ENCODE peak calls at places on chromosomes 11 and 22, in six cellular contexts. One of them, this sample, is unnamed.

GRCh38 chr22:48553694-48554308 is 1273.9 kb downstream of the BRD1 start:
- DNase-seq in left ventricle myocardium inferior: no peak
- DNase-seq in fibroblast of lung: no peak
- DNase-seq in neuronal stem cell: no peak
- DNase-seq in right lobe of liver: no peak
- DNase-seq in CD8-positive, alpha-beta T cell: no peak
- DNase-seq in this sample: no peak

GRCh38 chr11:110059706-110060430 is 33.3 kb upstream of the ZC3H12C start:
- DNase-seq in left ventricle myocardium inferior: no peak
- DNase-seq in fibroblast of lung: peak; percentile 49
- DNase-seq in neuronal stem cell: no peak
- DNase-seq in right lobe of liver: no peak
- DNase-seq in CD8-positive, alpha-beta T cell: no peak
- DNase-seq in this sample: no peak

GRCh38 chr11:79864882-79865281 is 424.1 kb upstream of the TENM4 start:
- DNase-seq in left ventricle myocardium inferior: no peak
- DNase-seq in fibroblast of lung: no peak
- DNase-seq in neuronal stem cell: no peak
- DNase-seq in right lobe of liver: no peak
- DNase-seq in CD8-positive, alpha-beta T cell: no peak
- DNase-seq in this sample: no peak

GRCh38 chr22:45999379-45999971 is 22.5 kb upstream of the WNT7B start:
- DNase-seq in left ventricle myocardium inferior: peak; percentile 11
- DNase-seq in fibroblast of lung: no peak
- DNase-seq in neuronal stem cell: no peak
- DNase-seq in right lobe of liver: no peak
- DNase-seq in CD8-positive, alpha-beta T cell: no peak
- DNase-seq in this sample: no peak

GRCh38 chr22:45585437-45585755 is 82.7 kb downstream of the FBLN1 start:
- DNase-seq in left ventricle myocardium inferior: no peak
- DNase-seq in fibroblast of lung: peak; percentile 66
- DNase-seq in neuronal stem cell: no peak
- DNase-seq in right lobe of liver: no peak
- DNase-seq in CD8-positive, alpha-beta T cell: no peak
- DNase-seq in this sample: no peak

GRCh38 chr11:93741094-93741881 is at the start of the genes C11orf54 and TAF1D:
- DNase-seq in left ventricle myocardium inferior: peak; percentile 97
- DNase-seq in fibroblast of lung: peak; percentile 98
- DNase-seq in neuronal stem cell: peak; percentile 97
- DNase-seq in right lobe of liver: peak; percentile 99
- DNase-seq in CD8-positive, alpha-beta T cell: peak; percentile 96
- DNase-seq in this sample: peak; percentile 95

GRCh38 chr22:24390156-24390555 is 37.2 kb upstream of the ADORA2A start:
- DNase-seq in left ventricle myocardium inferior: no peak
- DNase-seq in fibroblast of lung: no peak
- DNase-seq in neuronal stem cell: no peak
- DNase-seq in right lobe of liver: no peak
- DNase-seq in CD8-positive, alpha-beta T cell: no peak
- DNase-seq in this sample: no peak

GRCh38 chr11:99818991-99819390 is 798.2 kb downstream of the CNTN5 start:
- DNase-seq in left ventricle myocardium inferior: no peak
- DNase-seq in fibroblast of lung: no peak
- DNase-seq in neuronal stem cell: no peak
- DNase-seq in right lobe of liver: no peak
- DNase-seq in CD8-positive, alpha-beta T cell: no peak
- DNase-seq in this sample: no peak

GRCh38 chr11:15920856-15921629 is 435.3 kb downstream of the SOX6 start:
- DNase-seq in left ventricle myocardium inferior: peak; percentile 46
- DNase-seq in fibroblast of lung: no peak
- DNase-seq in neuronal stem cell: no peak
- DNase-seq in right lobe of liver: peak; percentile 36
- DNase-seq in CD8-positive, alpha-beta T cell: no peak
- DNase-seq in this sample: no peak

GRCh38 chr11:10918698-10919097 is 60.8 kb upstream of the ZBED5 start:
- DNase-seq in left ventricle myocardium inferior: no peak
- DNase-seq in fibroblast of lung: no peak
- DNase-seq in neuronal stem cell: no peak
- DNase-seq in right lobe of liver: no peak
- DNase-seq in CD8-positive, alpha-beta T cell: no peak
- DNase-seq in this sample: no peak

GRCh38 chr11:11043676-11044075 is 185.8 kb upstream of the ZBED5 start:
- DNase-seq in left ventricle myocardium inferior: no peak
- DNase-seq in fibroblast of lung: no peak
- DNase-seq in neuronal stem cell: no peak
- DNase-seq in right lobe of liver: no peak
- DNase-seq in CD8-positive, alpha-beta T cell: no peak
- DNase-seq in this sample: no peak

GRCh38 chr11:17986007-17986710 is 26.7 kb downstream of the SERGEF start:
- DNase-seq in left ventricle myocardium inferior: peak; percentile 28
- DNase-seq in fibroblast of lung: peak; percentile 88
- DNase-seq in neuronal stem cell: no peak
- DNase-seq in right lobe of liver: no peak
- DNase-seq in CD8-positive, alpha-beta T cell: no peak
- DNase-seq in this sample: peak; percentile 20

GRCh38 chr11:116601734-116602636 is 170.8 kb downstream of the BUD13 start:
- DNase-seq in left ventricle myocardium inferior: no peak
- DNase-seq in fibroblast of lung: no peak
- DNase-seq in neuronal stem cell: no peak
- DNase-seq in right lobe of liver: no peak
- DNase-seq in CD8-positive, alpha-beta T cell: no peak
- DNase-seq in this sample: no peak

GRCh38 chr11:76694664-76695063 is 24.1 kb upstream of the LRRC32 start:
- DNase-seq in left ventricle myocardium inferior: no peak
- DNase-seq in fibroblast of lung: peak; percentile 84
- DNase-seq in neuronal stem cell: no peak
- DNase-seq in right lobe of liver: no peak
- DNase-seq in CD8-positive, alpha-beta T cell: no peak
- DNase-seq in this sample: peak; percentile 34

GRCh38 chr11:63667993-63668392 is 3.2 kb downstream of the ATL3 start:
- DNase-seq in left ventricle myocardium inferior: no peak
- DNase-seq in fibroblast of lung: peak; percentile 96
- DNase-seq in neuronal stem cell: no peak
- DNase-seq in right lobe of liver: no peak
- DNase-seq in CD8-positive, alpha-beta T cell: no peak
- DNase-seq in this sample: no peak

GRCh38 chr11:77421041-77421723 is 52.7 kb downstream of the PAK1 start:
- DNase-seq in left ventricle myocardium inferior: no peak
- DNase-seq in fibroblast of lung: no peak
- DNase-seq in neuronal stem cell: no peak
- DNase-seq in right lobe of liver: no peak
- DNase-seq in CD8-positive, alpha-beta T cell: no peak
- DNase-seq in this sample: no peak

GRCh38 chr22:50485221-50486131 is 1.2 kb upstream of the MIOX start:
- DNase-seq in left ventricle myocardium inferior: no peak
- DNase-seq in fibroblast of lung: no peak
- DNase-seq in neuronal stem cell: no peak
- DNase-seq in right lobe of liver: peak; percentile 79
- DNase-seq in CD8-positive, alpha-beta T cell: no peak
- DNase-seq in this sample: peak; percentile 66

GRCh38 chr22:44019416-44019815 is 4.7 kb upstream of the PARVB start:
- DNase-seq in left ventricle myocardium inferior: no peak
- DNase-seq in fibroblast of lung: no peak
- DNase-seq in neuronal stem cell: no peak
- DNase-seq in right lobe of liver: no peak
- DNase-seq in CD8-positive, alpha-beta T cell: no peak
- DNase-seq in this sample: no peak

GRCh38 chr22:44801476-44801875 is 49.1 kb downstream of the ARHGAP8 start:
- DNase-seq in left ventricle myocardium inferior: no peak
- DNase-seq in fibroblast of lung: no peak
- DNase-seq in neuronal stem cell: no peak
- DNase-seq in right lobe of liver: no peak
- DNase-seq in CD8-positive, alpha-beta T cell: no peak
- DNase-seq in this sample: peak; percentile 66

GRCh38 chr22:32587449-32587848 is 112.8 kb downstream of the FBXO7 start:
- DNase-seq in left ventricle myocardium inferior: no peak
- DNase-seq in fibroblast of lung: no peak
- DNase-seq in neuronal stem cell: no peak
- DNase-seq in right lobe of liver: no peak
- DNase-seq in CD8-positive, alpha-beta T cell: no peak
- DNase-seq in this sample: no peak

GRCh38 chr11:34044664-34045485 is 6.7 kb upstream of the CAPRIN1 start:
- DNase-seq in left ventricle myocardium inferior: no peak
- DNase-seq in fibroblast of lung: peak; percentile 83
- DNase-seq in neuronal stem cell: no peak
- DNase-seq in right lobe of liver: no peak
- DNase-seq in CD8-positive, alpha-beta T cell: no peak
- DNase-seq in this sample: peak; percentile 70

GRCh38 chr11:108931168-108931567 is 266.3 kb downstream of the DDX10 start:
- DNase-seq in left ventricle myocardium inferior: no peak
- DNase-seq in fibroblast of lung: peak; percentile 53
- DNase-seq in neuronal stem cell: no peak
- DNase-seq in right lobe of liver: no peak
- DNase-seq in CD8-positive, alpha-beta T cell: no peak
- DNase-seq in this sample: no peak

GRCh38 chr11:21514298-21514697 is 678.6 kb upstream of the ANO5 start:
- DNase-seq in left ventricle myocardium inferior: no peak
- DNase-seq in fibroblast of lung: no peak
- DNase-seq in neuronal stem cell: no peak
- DNase-seq in right lobe of liver: no peak
- DNase-seq in CD8-positive, alpha-beta T cell: no peak
- DNase-seq in this sample: no peak

GRCh38 chr22:27996529-27996925 is 77.5 kb upstream of the PITPNB start:
- DNase-seq in left ventricle myocardium inferior: no peak
- DNase-seq in fibroblast of lung: no peak
- DNase-seq in neuronal stem cell: no peak
- DNase-seq in right lobe of liver: no peak
- DNase-seq in CD8-positive, alpha-beta T cell: no peak
- DNase-seq in this sample: no peak

GRCh38 chr11:47187723-47188122 is 1.5 kb upstream of the PACSIN3 start:
- DNase-seq in left ventricle myocardium inferior: no peak
- DNase-seq in fibroblast of lung: no peak
- DNase-seq in neuronal stem cell: no peak
- DNase-seq in right lobe of liver: no peak
- DNase-seq in CD8-positive, alpha-beta T cell: no peak
- DNase-seq in this sample: no peak

GRCh38 chr11:75667831-75668507 is 869 bp downstream of the MAP6 start:
- DNase-seq in left ventricle myocardium inferior: peak; percentile 58
- DNase-seq in fibroblast of lung: peak; percentile 23
- DNase-seq in neuronal stem cell: peak; percentile 80
- DNase-seq in right lobe of liver: peak; percentile 58
- DNase-seq in CD8-positive, alpha-beta T cell: peak; percentile 13
- DNase-seq in this sample: peak; percentile 43

GRCh38 chr11:126100681-126101080 is 38.0 kb upstream of the CDON start:
- DNase-seq in left ventricle myocardium inferior: no peak
- DNase-seq in fibroblast of lung: no peak
- DNase-seq in neuronal stem cell: no peak
- DNase-seq in right lobe of liver: no peak
- DNase-seq in CD8-positive, alpha-beta T cell: no peak
- DNase-seq in this sample: peak; percentile 66

GRCh38 chr11:125165664-125166346 is 1.3 kb downstream of the PKNOX2 start:
- DNase-seq in left ventricle myocardium inferior: no peak
- DNase-seq in fibroblast of lung: peak; percentile 41
- DNase-seq in neuronal stem cell: no peak
- DNase-seq in right lobe of liver: no peak
- DNase-seq in CD8-positive, alpha-beta T cell: no peak
- DNase-seq in this sample: peak; percentile 14

GRCh38 chr22:42338502-42338901 is 68.0 kb upstream of the TCF20 start:
- DNase-seq in left ventricle myocardium inferior: no peak
- DNase-seq in fibroblast of lung: no peak
- DNase-seq in neuronal stem cell: no peak
- DNase-seq in right lobe of liver: no peak
- DNase-seq in CD8-positive, alpha-beta T cell: no peak
- DNase-seq in this sample: no peak

GRCh38 chr11:57539342-57539741 is 1.9 kb downstream of the SMTNL1 start:
- DNase-seq in left ventricle myocardium inferior: no peak
- DNase-seq in fibroblast of lung: no peak
- DNase-seq in neuronal stem cell: no peak
- DNase-seq in right lobe of liver: no peak
- DNase-seq in CD8-positive, alpha-beta T cell: no peak
- DNase-seq in this sample: no peak

GRCh38 chr11:88478136-88478785 is 140.7 kb upstream of the CTSC start:
- DNase-seq in left ventricle myocardium inferior: no peak
- DNase-seq in fibroblast of lung: no peak
- DNase-seq in neuronal stem cell: no peak
- DNase-seq in right lobe of liver: no peak
- DNase-seq in CD8-positive, alpha-beta T cell: no peak
- DNase-seq in this sample: no peak

GRCh38 chr11:37857726-37858125 is 1259.7 kb upstream of the RAG2 start:
- DNase-seq in left ventricle myocardium inferior: no peak
- DNase-seq in fibroblast of lung: no peak
- DNase-seq in neuronal stem cell: no peak
- DNase-seq in right lobe of liver: no peak
- DNase-seq in CD8-positive, alpha-beta T cell: no peak
- DNase-seq in this sample: no peak

GRCh38 chr11:75325713-75326438 is 25.6 kb downstream of the ARRB1 start:
- DNase-seq in left ventricle myocardium inferior: peak; percentile 70
- DNase-seq in fibroblast of lung: peak; percentile 93
- DNase-seq in neuronal stem cell: no peak
- DNase-seq in right lobe of liver: no peak
- DNase-seq in CD8-positive, alpha-beta T cell: peak; percentile 16
- DNase-seq in this sample: peak; percentile 52

GRCh38 chr22:20239063-20239950 is 28.8 kb downstream of the RTN4R start:
- DNase-seq in left ventricle myocardium inferior: peak; percentile 52
- DNase-seq in fibroblast of lung: no peak
- DNase-seq in neuronal stem cell: no peak
- DNase-seq in right lobe of liver: no peak
- DNase-seq in CD8-positive, alpha-beta T cell: peak; percentile 26
- DNase-seq in this sample: peak; percentile 69
- H3K4me3 ChIP-seq in left ventricle myocardium inferior: peak overlapping the region; percentile 49
- H3K4me3 ChIP-seq in fibroblast of lung: no peak overlapping the region
- H3K4me3 ChIP-seq in neuronal stem cell: no peak overlapping the region
- H3K4me3 ChIP-seq in right lobe of liver: no peak overlapping the region
- H3K4me3 ChIP-seq in CD8-positive, alpha-beta T cell: no peak overlapping the region
- H3K4me3 ChIP-seq in this sample: peak overlapping the region; percentile 26

DNA sequence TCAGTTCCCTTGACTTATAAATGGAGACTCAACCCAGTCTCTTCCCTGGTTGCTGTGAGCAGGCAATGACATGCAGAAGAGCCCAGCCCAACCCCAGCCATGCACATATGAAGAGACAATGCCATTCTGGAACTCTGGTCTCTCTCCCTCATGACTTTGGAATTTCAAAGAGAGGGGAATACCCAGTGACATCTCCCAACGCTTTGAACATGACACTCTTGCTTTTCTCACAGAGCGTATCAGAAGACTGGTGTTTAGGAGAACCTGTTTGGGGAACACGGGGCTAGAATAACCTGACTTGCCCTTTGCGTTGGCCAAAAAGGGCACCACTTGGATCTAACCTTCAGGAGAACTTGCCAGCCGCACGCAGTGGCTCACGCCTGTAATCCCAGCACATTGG is 12.9 kb downstream of the RANGAP1 start:
- DNase-seq in left ventricle myocardium inferior: no peak
- DNase-seq in fibroblast of lung: no peak
- DNase-seq in neuronal stem cell: no peak
- DNase-seq in right lobe of liver: no peak
- DNase-seq in CD8-positive, alpha-beta T cell: no peak
- DNase-seq in this sample: no peak
- H3K27ac ChIP-seq in left ventricle myocardium inferior: no peak overlapping the region
- H3K27ac ChIP-seq in fibroblast of lung: no peak overlapping the region
- H3K27ac ChIP-seq in neuronal stem cell: no peak overlapping the region
- H3K27ac ChIP-seq in right lobe of liver: no peak overlapping the region
- H3K27ac ChIP-seq in CD8-positive, alpha-beta T cell: no peak overlapping the region
- H3K27ac ChIP-seq in this sample: no peak overlapping the region

GRCh38 chr11:70826950-70827349 is 425.4 kb downstream of the SHANK2 start:
- DNase-seq in left ventricle myocardium inferior: no peak
- DNase-seq in fibroblast of lung: no peak
- DNase-seq in neuronal stem cell: no peak
- DNase-seq in right lobe of liver: no peak
- DNase-seq in CD8-positive, alpha-beta T cell: no peak
- DNase-seq in this sample: no peak
- H3K36me3 ChIP-seq in left ventricle myocardium inferior: no peaks in the 10 kb centered on the region
- H3K36me3 ChIP-seq in fibroblast of lung: no peaks in the 10 kb centered on the region
- H3K36me3 ChIP-seq in neuronal stem cell: no peaks in the 10 kb centered on the region
- H3K36me3 ChIP-seq in right lobe of liver: no peaks in the 10 kb centered on the region
- H3K36me3 ChIP-seq in CD8-positive, alpha-beta T cell: no peaks in the 10 kb centered on the region
- H3K36me3 ChIP-seq in this sample: no peaks in the 10 kb centered on the region

GRCh38 chr11:130522284-130522961 is 74.0 kb downstream of the ADAMTS15 start:
- DNase-seq in left ventricle myocardium inferior: peak; percentile 94
- DNase-seq in fibroblast of lung: peak; percentile 95
- DNase-seq in neuronal stem cell: peak; percentile 46
- DNase-seq in right lobe of liver: peak; percentile 59
- DNase-seq in CD8-positive, alpha-beta T cell: no peak
- DNase-seq in this sample: peak; percentile 82
- H3K4me3 ChIP-seq in left ventricle myocardium inferior: peak overlapping the region; percentile 21
- H3K4me3 ChIP-seq in fibroblast of lung: no peak overlapping the region
- H3K4me3 ChIP-seq in neuronal stem cell: no peak overlapping the region
- H3K4me3 ChIP-seq in right lobe of liver: no peak overlapping the region
- H3K4me3 ChIP-seq in CD8-positive, alpha-beta T cell: no peak overlapping the region
- H3K4me3 ChIP-seq in this sample: no peak overlapping the region